ENCODE peak calls at places on chromosomes 16 and 17, in eight cellular contexts. U, J, V, Z, I, G, N and P are unnamed samples.

GRCh38 chr16:84271866-84272265 is 22.8 kb upstream of the WFDC1 start:
- DNase-seq in V (no peak), G (no peak), N (no peak), J (no peak), Z (no peak), U (no peak), I (no peak), P (no peak)

GRCh38 chr17:45016823-45017222 is 34.6 kb downstream of the DCAKD start:
- DNase-seq in G (no peak), V (no peak), N (no peak), Z (no peak), I (no peak), J (no peak), U (no peak), P (no peak)

GRCh38 chr17:29645516-29646051 is 22.9 kb upstream of the CORO6 start:
- DNase-seq in Z (no peak), G (no peak), U (no peak), I (peak; percentile 79), N (peak; percentile 90), V (no peak), J (no peak), P (no peak)

GRCh38 chr17:21239680-21240374 is 13.4 kb downstream of the NATD1 start:
- DNase-seq in V (no peak), U (no peak), N (peak; percentile 20), Z (no peak), I (no peak), G (no peak), J (peak; percentile 35), P (no peak)

GRCh38 chr17:62778990-62779681 is 29.0 kb downstream of the MARCHF10 start:
- DNase-seq in J (no peak), G (peak; percentile 88), I (no peak), U (peak; percentile 65), N (peak; percentile 99), Z (no peak), V (no peak), P (no peak)

GRCh38 chr17:319266-319665 is 33.3 kb downstream of the RPH3AL start:
- DNase-seq in Z (no peak), G (no peak), U (no peak), I (no peak), V (no peak), N (no peak), J (no peak), P (no peak)

GRCh38 chr17:44012874-44013273 is 1.9 kb downstream of the TMEM101 start:
- DNase-seq in V (no peak), Z (no peak), U (no peak), G (no peak), N (no peak), I (no peak), J (no peak), P (no peak)

GRCh38 chr17:65455972-65456343 is 105.5 kb downstream of the AXIN2 start:
- DNase-seq in G (no peak), J (peak; percentile 7), U (no peak), I (peak; percentile 45), N (no peak), V (no peak), Z (no peak), P (no peak)

GRCh38 chr17:63475491-63476412 is 1.1 kb upstream of the ACE start:
- DNase-seq in V (no peak), G (no peak), J (no peak), U (no peak), I (peak; percentile 26), Z (no peak), N (no peak), P (no peak)

GRCh38 chr16:2147981-2148671 is at the start of gene RAB26:
- DNase-seq in I (peak; percentile 93), U (peak; percentile 96), G (no peak), Z (peak; percentile 30), V (no peak), N (peak; percentile 52), J (peak; percentile 44), P (no peak)

GRCh38 chr16:4270091-4270490 is 2.7 kb downstream of the TFAP4 start:
- DNase-seq in G (no peak), J (no peak), I (no peak), U (no peak), V (no peak), N (no peak), Z (no peak), P (no peak)

GRCh38 chr16:21265104-21265825 is 12.8 kb downstream of the CRYM start:
- DNase-seq in J (peak; percentile 42), U (no peak), Z (no peak), I (peak; percentile 81), G (no peak), N (no peak), V (no peak), P (no peak)

GRCh38 chr16:69931631-69932030 is 19.5 kb upstream of the CLEC18A start:
- DNase-seq in J (no peak), U (no peak), G (no peak), V (no peak), I (no peak), N (no peak), Z (no peak), P (no peak)